ENCODE peak calls at places on chromosomes 7 and 10, in five cellular contexts. K, O, R, A and Q are unnamed samples.

GRCh38 chr10:7986851-7987250 is 67.6 kb upstream of the GATA3 start:
- DNase-seq in O (peak; percentile 4), R (no peak), K (no peak), A (no peak), Q (peak; percentile 63)

GRCh38 chr7:128922496-128923410 is 12.2 kb upstream of the KCP start:
- DNase-seq in K (no peak), O (no peak), R (no peak), A (no peak), Q (no peak)

GRCh38 chr7:103735377-103735776 is 254.1 kb downstream of the RELN start:
- DNase-seq in A (no peak), K (no peak), O (no peak), R (peak; percentile 73), Q (peak; percentile 78)

GRCh38 chr10:97169911-97170693 is 15.7 kb downstream of the SLIT1 start:
- DNase-seq in A (no peak), R (no peak), O (no peak), K (no peak), Q (peak; percentile 1)

GRCh38 chr7:23696916-23697441 is 13.0 kb upstream of the STK31 start:
- DNase-seq in A (peak; percentile 41), K (peak; percentile 40), R (peak; percentile 59), O (peak; percentile 2), Q (peak; percentile 63)

GRCh38 chr7:2523941-2524807 is 4.6 kb downstream of the LFNG start:
- DNase-seq in R (peak; percentile 90), K (no peak), A (no peak), O (no peak), Q (no peak)

GRCh38 chr7:93178213-93178612 is 30.0 kb upstream of the SAMD9L start:
- DNase-seq in R (no peak), A (no peak), K (no peak), O (no peak), Q (no peak)

GRCh38 chr10:73773152-73773879 is 8.5 kb upstream of the CHCHD1 start:
- DNase-seq in O (no peak), A (peak; percentile 32), R (no peak), K (no peak), Q (no peak)

GRCh38 chr7:124723012-124723411 is 42.6 kb downstream of the GPR37 start:
- DNase-seq in K (no peak), O (no peak), R (no peak), A (no peak), Q (peak; percentile 32)

GRCh38 chr7:81869670-81870069 is 99.8 kb upstream of the HGF start:
- DNase-seq in O (no peak), A (no peak), K (no peak), R (peak; percentile 87), Q (peak; percentile 72)

GRCh38 chr10:100930368-100930767 is 17.6 kb downstream of the SLF2 start:
- DNase-seq in R (no peak), O (no peak), A (no peak), K (no peak), Q (no peak)

GRCh38 chr7:107089627-107090026 is 45.1 kb downstream of the PRKAR2B start:
- DNase-seq in O (no peak), R (no peak), A (no peak), K (no peak), Q (peak; percentile 14)

GRCh38 chr10:12041766-12042408 is 722 bp downstream of the UPF2 start:
- DNase-seq in O (no peak), R (peak; percentile 14), A (peak; percentile 29), K (no peak), Q (peak; percentile 22)

GRCh38 chr7:107691713-107692112 is 31.1 kb downstream of the SLC26A4 start:
- DNase-seq in R (no peak), A (no peak), O (peak; percentile 57), K (no peak), Q (no peak)

GRCh38 chr7:102117743-102118142 is 168.9 kb upstream of the SH2B2 start:
- DNase-seq in A (no peak), R (no peak), K (no peak), O (peak; percentile 39), Q (peak; percentile 73)

GRCh38 chr10:114925675-114926204 is 12.3 kb upstream of the TRUB1 start:
- DNase-seq in O (no peak), A (no peak), R (peak; percentile 98), K (no peak), Q (peak; percentile 31)

GRCh38 chr7:158029431-158029938 is 558.1 kb downstream of the PTPRN2 start:
- DNase-seq in O (no peak), K (no peak), A (no peak), R (no peak), Q (no peak)

GRCh38 chr10:1525354-1526162 is 211.8 kb downstream of the ADARB2 start:
- DNase-seq in K (no peak), A (no peak), O (no peak), R (no peak), Q (no peak)

GRCh38 chr7:85595639-85596268 is 408.9 kb upstream of the SEMA3D start:
- DNase-seq in O (no peak), R (no peak), A (no peak), K (no peak), Q (peak; percentile 28)

GRCh38 chr10:119189811-119190282 is 11.2 kb upstream of the PRDX3 start:
- DNase-seq in R (peak; percentile 63), K (no peak), O (no peak), A (no peak), Q (peak; percentile 98)

GRCh38 chr10:129486805-129487204 is 19.8 kb downstream of the MGMT start:
- DNase-seq in K (no peak), O (no peak), A (no peak), R (no peak), Q (no peak)

GRCh38 chr10:115827180-115827579 is 445.8 kb downstream of the GFRA1 start:
- DNase-seq in R (no peak), K (no peak), O (no peak), A (no peak), Q (peak; percentile 83)

GRCh38 chr10:118911361-118911760 is 118.2 kb upstream of the NANOS1 start:
- DNase-seq in O (no peak), R (peak; percentile 73), A (no peak), K (no peak), Q (peak; percentile 74)

GRCh38 chr10:67256984-67257383 is 331.1 kb downstream of the LRRTM3 start:
- DNase-seq in A (no peak), K (no peak), R (no peak), O (no peak), Q (peak; percentile 3)

GRCh38 chr7:42110333-42110732 is 126.7 kb downstream of the GLI3 start:
- DNase-seq in O (no peak), R (no peak), A (no peak), K (no peak), Q (no peak)

GRCh38 chr7:140214075-140214684 is 37.4 kb upstream of the KDM7A start:
- DNase-seq in K (no peak), O (no peak), R (no peak), A (no peak), Q (peak; percentile 6)

GRCh38 chr10:6201511-6201975 is 1.2 kb upstream of the PFKFB3 start:
- DNase-seq in A (peak; percentile 92), O (no peak), K (peak; percentile 80), R (peak; percentile 36), Q (peak; percentile 43)

GRCh38 chr7:158649279-158649678 is 55.3 kb downstream of the NCAPG2 start:
- DNase-seq in A (no peak), K (no peak), R (peak; percentile 31), O (peak; percentile 76), Q (peak; percentile 97)

GRCh38 chr10:110641256-110641655 is 2.9 kb upstream of the RBM20 start:
- DNase-seq in A (peak; percentile 31), R (peak; percentile 72), O (no peak), K (no peak), Q (peak; percentile 65)

GRCh38 chr7:1659696-1660095 is 10.4 kb upstream of the ELFN1 start:
- DNase-seq in A (no peak), R (no peak), K (no peak), O (peak; percentile 36), Q (no peak)

GRCh38 chr7:18457832-18458231 is 37.7 kb upstream of the HDAC9 start:
- DNase-seq in A (no peak), O (no peak), R (peak; percentile 22), K (no peak), Q (no peak)